ENCODE peak calls at places on chromosomes 6 and 20, in seven cellular contexts. E is A549, C is type B pancreatic cell, D is ovary, K is esophagus muscularis mucosa, V is AG04449, Y is GM12865. S is an unnamed sample.
A peak's percentile ranks its signal among the peaks of the same experiment; 100 is the strongest.

GRCh38 chr6:42742116-42742894 is 3.6 kb downstream of the TBCC start:
- DNase-seq in V (no peak), K (no peak), C (no peak), D (no peak), E (no peak), Y (no peak), S (no peak)

GRCh38 chr20:61561111-61561830 is 309.2 kb downstream of the CDH4 start:
- DNase-seq in K (no peak), C (no peak), V (no peak), D (no peak), Y (no peak), E (no peak), S (no peak)

GRCh38 chr6:40917603-40918002 is 121.4 kb downstream of the UNC5CL start:
- DNase-seq in Y (no peak), K (no peak), C (no peak), D (no peak), E (no peak), V (no peak), S (no peak)

GRCh38 chr6:43444601-43445000 is 10.7 kb downstream of the DLK2 start:
- DNase-seq in D (no peak), Y (no peak), K (no peak), V (no peak), E (no peak), C (no peak), S (no peak)

GRCh38 chr6:53375851-53376250 is 27.1 kb upstream of the ELOVL5 start:
- DNase-seq in V (no peak), E (no peak), Y (no peak), D (no peak), K (no peak), C (no peak), S (no peak)

GRCh38 chr20:17931513-17931912 is 37.1 kb downstream of the SNX5 start:
- DNase-seq in Y (no peak), V (no peak), E (no peak), D (no peak), K (no peak), C (no peak), S (no peak)

GRCh38 chr20:56428881-56429280 is 16.8 kb downstream of the CASS4 start:
- DNase-seq in C (no peak), Y (no peak), V (no peak), D (no peak), E (no peak), K (no peak), S (no peak)

GRCh38 chr6:96702626-96703025 is 134.7 kb downstream of the GPR63 start:
- DNase-seq in E (no peak), Y (no peak), V (no peak), K (no peak), C (no peak), D (no peak), S (no peak)

GRCh38 chr20:36175016-36175415 is 20.5 kb downstream of the EPB41L1 start:
- DNase-seq in V (no peak), C (no peak), Y (no peak), D (no peak), E (no peak), K (no peak), S (no peak)

GRCh38 chr6:102026649-102027048 is 633.1 kb downstream of the GRIK2 start:
- DNase-seq in K (no peak), Y (no peak), E (peak; percentile 0), D (no peak), C (no peak), V (no peak), S (no peak)

GRCh38 chr6:134257516-134257915 is 60.4 kb downstream of the SGK1 start:
- DNase-seq in K (no peak), E (no peak), C (no peak), Y (no peak), D (no peak), V (no peak), S (no peak)

GRCh38 chr6:95648636-95649035 is 71.3 kb downstream of the MANEA start:
- DNase-seq in E (no peak), V (no peak), Y (peak; percentile 15), D (no peak), C (no peak), K (no peak), S (no peak)
- TF ChIP-seq CTCF in E (no peak), V (no peak), Y (no peak), D (no peak), C (no peak), K (no peak), S (no peak)

GRCh38 chr6:51932956-51933355 is 154.5 kb downstream of the PKHD1 start:
- DNase-seq in D (no peak), K (no peak), C (no peak), E (no peak), V (no peak), Y (no peak), S (no peak)

GRCh38 chr6:51936536-51936935 is 150.9 kb downstream of the PKHD1 start:
- DNase-seq in K (no peak), V (no peak), D (no peak), C (no peak), Y (no peak), E (no peak), S (no peak)

GRCh38 chr6:51936941-51937340 is 150.5 kb downstream of the PKHD1 start:
- DNase-seq in Y (no peak), E (no peak), V (no peak), D (no peak), K (no peak), C (no peak), S (no peak)

GRCh38 chr6:51930602-51931001 is 156.8 kb downstream of the PKHD1 start:
- DNase-seq in D (no peak), E (no peak), V (no peak), K (no peak), C (no peak), Y (no peak), S (no peak)

DNA sequence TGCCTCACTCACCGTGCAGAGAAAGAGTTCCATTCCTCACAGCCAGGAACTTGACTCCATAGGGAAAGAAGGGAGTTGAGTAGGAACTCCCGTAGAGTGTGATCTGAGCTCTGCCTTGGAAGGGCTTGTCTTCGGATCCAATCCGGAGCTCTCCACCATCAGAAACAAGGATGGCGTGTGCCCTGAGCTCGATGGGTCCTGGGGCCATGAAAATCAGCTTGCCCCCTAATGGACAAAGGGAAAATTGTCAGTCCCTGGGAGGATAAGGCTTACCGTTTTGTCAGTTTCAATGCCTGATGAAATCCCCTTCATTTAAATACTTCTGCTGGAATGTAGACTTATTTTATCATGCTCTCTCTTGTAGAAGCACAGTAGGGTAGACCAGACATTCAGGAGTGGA is 153.3 kb downstream of the PKHD1 start:
- DNase-seq in K (no peak), C (no peak), Y (peak; percentile 40), V (no peak), E (peak; percentile 31), D (no peak), S (no peak)
- TF ChIP-seq CTCF in K (no peak), C (peak; percentile 64), Y (peak; percentile 57), V (no peak), E (no peak), D (no peak), S (peak; percentile 18)

DNA sequence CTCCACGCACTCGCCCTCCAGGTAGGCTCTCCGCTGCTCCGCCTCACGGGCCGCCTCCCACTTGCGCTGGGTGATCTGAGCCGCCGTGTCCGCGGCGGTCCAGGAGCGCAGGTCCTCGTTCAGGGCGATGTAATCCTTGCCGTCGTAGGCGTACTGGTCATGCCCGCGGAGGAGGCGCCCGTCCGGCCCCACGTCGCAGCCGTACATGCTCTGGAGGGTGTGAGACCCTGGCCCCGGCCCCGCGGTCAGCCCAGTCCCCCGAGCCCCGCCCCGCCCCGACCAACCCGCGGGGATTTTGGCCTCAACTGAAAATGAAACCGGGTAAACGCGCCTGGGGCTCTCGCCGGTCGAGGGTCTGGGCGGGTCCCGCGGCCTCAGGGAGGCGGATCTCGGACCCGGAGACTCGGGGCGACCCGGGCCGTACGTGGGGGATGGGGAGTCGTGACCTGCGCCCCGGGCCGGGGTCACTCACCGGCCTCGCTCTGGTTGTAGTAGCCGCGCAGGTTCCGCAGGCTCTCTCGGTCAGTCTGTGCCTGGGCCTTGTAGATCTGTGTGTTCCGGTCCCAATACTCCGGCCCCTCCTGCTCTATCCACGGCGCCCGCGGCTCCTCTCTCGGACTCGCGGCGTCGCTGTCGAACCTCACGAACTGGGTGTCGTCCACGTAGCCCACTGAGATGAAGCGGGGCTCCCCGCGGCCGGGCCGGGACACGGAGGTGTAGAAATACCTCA is 598 bp downstream of the HLA-B start:
- DNase-seq in Y (peak; percentile 75), C (no peak), V (no peak), D (peak; percentile 38), K (peak; percentile 88), E (no peak), S (no peak)
- TF ChIP-seq CTCF in Y (no peak), C (no peak), V (no peak), D (no peak), K (no peak), E (no peak), S (no peak)

GRCh38 chr6:34236423-34237315 is at the start of gene HMGA1:
- DNase-seq in V (no peak), C (peak; percentile 89), K (peak; percentile 96), E (peak; percentile 90), D (peak; percentile 70), Y (peak; percentile 98), S (peak; percentile 78)

GRCh38 chr6:34238507-34239239 is 2.0 kb downstream of the HMGA1 start:
- DNase-seq in E (no peak), Y (no peak), V (no peak), C (no peak), K (peak; percentile 74), D (no peak), S (no peak)

GRCh38 chr6:34237316-34237721 is 646 bp downstream of the HMGA1 start:
- DNase-seq in Y (no peak), V (no peak), K (no peak), C (no peak), E (no peak), D (no peak), S (no peak)

GRCh38 chr6:34239240-34239825 is 2.7 kb downstream of the HMGA1 start:
- DNase-seq in V (no peak), C (no peak), K (peak; percentile 29), E (no peak), Y (no peak), D (no peak), S (no peak)

DNA sequence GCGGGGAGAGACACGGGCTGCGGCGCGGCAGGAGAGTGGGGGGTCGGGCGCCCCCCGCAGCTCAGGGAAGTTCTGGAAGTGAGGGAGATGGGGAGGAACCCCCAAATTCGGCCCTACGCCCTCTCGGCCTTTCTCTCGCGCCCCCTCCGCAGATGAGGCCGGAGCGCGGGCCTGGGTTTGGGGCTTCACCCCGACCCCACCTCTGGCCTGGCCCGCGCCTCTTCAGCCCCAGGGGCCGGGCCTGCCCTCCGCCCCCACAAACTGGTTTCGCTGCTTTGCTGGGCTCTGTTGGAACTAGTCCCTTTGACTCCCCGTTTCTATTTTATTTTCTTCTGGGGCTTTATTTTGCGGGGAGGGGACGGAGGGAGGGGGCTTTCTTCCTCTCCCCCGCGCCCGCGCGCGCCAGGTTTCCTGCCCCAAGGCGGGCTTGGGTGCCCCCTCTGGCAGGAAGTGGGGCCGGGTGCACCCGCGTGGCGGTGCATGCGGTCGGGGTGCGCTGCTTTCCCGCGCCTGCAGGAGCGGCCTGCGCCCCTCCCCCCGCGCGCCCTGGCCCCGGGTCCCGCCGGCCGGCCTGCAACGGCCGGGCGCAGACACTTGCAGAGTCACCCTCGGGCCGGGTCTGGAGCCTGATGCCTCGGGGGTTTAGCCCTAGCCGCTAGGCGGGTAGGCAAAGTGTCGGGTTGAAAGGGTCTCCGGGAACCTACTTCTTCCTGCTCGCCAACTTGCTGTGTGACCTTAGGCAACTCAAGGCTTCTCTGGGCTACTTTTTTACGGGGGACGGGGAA is 1.2 kb downstream of the HMGA1 start:
- DNase-seq in Y (peak; percentile 86), K (peak; percentile 82), C (no peak), V (no peak), E (peak; percentile 62), D (no peak), S (peak; percentile 67)
- TF ChIP-seq CTCF in Y (peak; percentile 28), K (peak; percentile 35), C (peak; percentile 65), V (peak; percentile 63), E (no peak), D (no peak), S (peak; percentile 62)

S was measured in progenitor cell of endocrine pancreas.